ENCODE peak calls at places on chromosomes 11 and 22, in four cellular contexts. J is CD8-positive, alpha-beta T cell; R is right atrium auricular region; G is endothelial cell. D is an unnamed sample.

GRCh38 chr11:46006418-46007070 is 84.1 kb downstream of the LARGE2 start:
- DNase-seq in J (no peak), R (no peak), G (peak; percentile 31), D (no peak)

GRCh38 chr22:30205281-30206115 is 41.1 kb downstream of the LIF start:
- DNase-seq in J (no peak), R (peak; percentile 92), G (no peak), D (no peak)

GRCh38 chr11:78931891-78932290 is 357.2 kb upstream of the NARS2 start:
- DNase-seq in J (no peak), R (no peak), G (no peak), D (no peak)

GRCh38 chr11:116720895-116721294 is 51.9 kb downstream of the BUD13 start:
- DNase-seq in J (no peak), R (no peak), G (no peak), D (no peak)

GRCh38 chr11:10456519-10456918 is 1.5 kb downstream of the AMPD3 start:
- DNase-seq in J (no peak), R (no peak), G (no peak), D (no peak)

GRCh38 chr11:109644158-109644557 is 222.2 kb downstream of the C11orf87 start:
- DNase-seq in J (no peak), R (no peak), G (no peak), D (no peak)

GRCh38 chr11:57493507-57494503 is 21.7 kb downstream of the SLC43A1 start:
- DNase-seq in J (peak; percentile 78), R (no peak), G (peak; percentile 62), D (peak; percentile 68)

GRCh38 chr11:34161812-34162506 is 56.5 kb downstream of the NAT10 start:
- DNase-seq in J (peak; percentile 34), R (no peak), G (no peak), D (no peak)

GRCh38 chr22:45125198-45125597 is 38.5 kb upstream of the NUP50 start:
- DNase-seq in J (no peak), R (no peak), G (no peak), D (no peak)

GRCh38 chr11:69864930-69865661 is 45.9 kb upstream of the FGF3 start:
- DNase-seq in J (no peak), R (no peak), G (no peak), D (no peak)

GRCh38 chr11:76588455-76589325 is 81.9 kb downstream of the LRRC32 start:
- DNase-seq in J (no peak), R (peak; percentile 85), G (peak; percentile 33), D (no peak)

GRCh38 chr11:78860720-78861422 is 286.2 kb upstream of the NARS2 start:
- DNase-seq in J (no peak), R (no peak), G (peak; percentile 58), D (no peak)

GRCh38 chr11:58525037-58525614 is 17.2 kb upstream of the OR5B21 start:
- DNase-seq in J (peak; percentile 28), R (no peak), G (no peak), D (no peak)

GRCh38 chr11:72696866-72697428 is 22.7 kb upstream of the PDE2A start:
- DNase-seq in J (no peak), R (no peak), G (no peak), D (no peak)

GRCh38 chr22:37896181-37896592 is 9.9 kb upstream of the MICALL1 start:
- DNase-seq in J (peak; percentile 55), R (no peak), G (peak; percentile 48), D (no peak)

GRCh38 chr11:93741882-93742226 is 382 bp downstream of the C11orf54 start:
- DNase-seq in J (no peak), R (no peak), G (no peak), D (peak; percentile 20)

GRCh38 chr11:59616396-59616982 is 915 bp upstream of the OSBP start:
- DNase-seq in J (no peak), R (no peak), G (no peak), D (no peak)

GRCh38 chr22:40334899-40335298 is 11.4 kb upstream of the ADSL start:
- DNase-seq in J (no peak), R (no peak), G (no peak), D (no peak)

GRCh38 chr11:64875369-64876225 is 2.8 kb downstream of the EHD1 start:
- DNase-seq in J (no peak), R (no peak), G (no peak), D (no peak)

GRCh38 chr11:11075515-11076171 is 217.8 kb upstream of the ZBED5 start:
- DNase-seq in J (no peak), R (no peak), G (no peak), D (no peak)

GRCh38 chr22:31313366-31314147 is 21.3 kb upstream of the PIK3IP1 start:
- DNase-seq in J (peak; percentile 76), R (peak; percentile 77), G (peak; percentile 72), D (no peak)

GRCh38 chr11:128886401-128887119 is 4.6 kb upstream of the KCNJ5 start:
- DNase-seq in J (no peak), R (no peak), G (peak; percentile 38), D (no peak)

GRCh38 chr11:111612211-111612610 is 10.0 kb downstream of the SIK2 start:
- DNase-seq in J (no peak), R (no peak), G (no peak), D (no peak)

GRCh38 chr11:26974068-26974790 is 19.7 kb upstream of the FIBIN start:
- DNase-seq in J (no peak), R (no peak), G (no peak), D (no peak)

GRCh38 chr11:44007746-44008501 is 39.9 kb upstream of the ACCSL start:
- DNase-seq in J (no peak), R (peak; percentile 52), G (no peak), D (no peak)

GRCh38 chr11:2451916-2452694 is 7.3 kb downstream of the KCNQ1 start:
- DNase-seq in J (no peak), R (no peak), G (no peak), D (no peak)

GRCh38 chr11:35126000-35126878 is 12.7 kb upstream of the CD44 start:
- DNase-seq in J (no peak), R (no peak), G (no peak), D (no peak)

GRCh38 chr22:31615481-31615840 is 46.6 kb downstream of the PISD start:
- DNase-seq in J (no peak), R (no peak), G (no peak), D (no peak)

GRCh38 chr22:26398741-26399153 is 30.3 kb upstream of the ASPHD2 start:
- DNase-seq in J (peak; percentile 56), R (peak; percentile 61), G (peak; percentile 63), D (peak; percentile 14)

GRCh38 chr11:34128824-34129223 is 23.4 kb downstream of the NAT10 start:
- DNase-seq in J (no peak), R (no peak), G (no peak), D (no peak)

GRCh38 chr11:34653851-34654490 is 33.1 kb downstream of the EHF start:
- DNase-seq in J (no peak), R (no peak), G (no peak), D (no peak)

GRCh38 chr11:23123766-23124165 is 263.5 kb upstream of the CCDC179 start:
- DNase-seq in J (no peak), R (no peak), G (no peak), D (no peak)

GRCh38 chr11:93849751-93850584 is 450 bp downstream of the VSTM5 start:
- DNase-seq in J (no peak), R (peak; percentile 60), G (peak; percentile 41), D (no peak)

GRCh38 chr22:27879923-27880322 is 39.1 kb downstream of the PITPNB start:
- DNase-seq in J (no peak), R (no peak), G (peak; percentile 48), D (no peak)
- TF ChIP-seq CTCF in J (no peak), R (peak; percentile 54), G (peak; percentile 76), D (no peak)

GRCh38 chr11:85937838-85938237 is 82.7 kb downstream of the CCDC83 start:
- DNase-seq in J (no peak), R (no peak), G (no peak), D (no peak)

GRCh38 chr11:85930879-85931366 is 75.7 kb downstream of the CCDC83 start:
- DNase-seq in J (no peak), R (no peak), G (no peak), D (no peak)

GRCh38 chr11:85939099-85940015 is 84.2 kb downstream of the CCDC83 start:
- DNase-seq in J (no peak), R (no peak), G (no peak), D (no peak)

GRCh38 chr11:85934599-85935169 is 79.5 kb downstream of the CCDC83 start:
- DNase-seq in J (no peak), R (no peak), G (no peak), D (no peak)

DNA sequence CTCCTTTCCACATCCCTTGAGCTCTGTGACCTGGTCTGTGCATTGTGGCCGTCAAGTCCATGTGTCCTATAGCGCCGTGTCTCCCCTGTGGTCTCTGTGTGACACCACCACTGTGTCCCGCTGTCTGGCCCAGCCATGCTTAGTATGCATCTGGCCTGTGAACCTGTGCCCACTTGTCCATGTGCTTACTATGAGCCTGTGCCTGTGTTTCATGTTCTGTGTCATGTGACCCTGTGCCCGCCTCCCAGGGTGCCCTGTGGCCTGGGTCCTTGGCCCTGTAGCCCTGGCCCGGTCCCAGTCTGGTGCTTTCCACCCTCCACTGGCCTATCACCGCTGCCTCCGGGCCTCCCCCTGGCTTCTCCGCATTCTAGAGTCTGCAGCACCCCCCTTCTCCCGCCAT is 80.6 kb downstream of the CCDC83 start:
- DNase-seq in J (no peak), R (no peak), G (no peak), D (no peak)
- TF ChIP-seq CTCF in J (no peak), R (no peak), G (no peak), D (no peak)

GRCh38 chr11:121089566-121089965 is 11.5 kb upstream of the TECTA start:
- DNase-seq in J (no peak), R (no peak), G (no peak), D (no peak)
- TF ChIP-seq CTCF in J (no peak), R (no peak), G (no peak), D (no peak)

GRCh38 chr22:17748555-17749353 is 25.5 kb downstream of the BID start:
- DNase-seq in J (no peak), R (no peak), G (peak; percentile 64), D (no peak)
- TF ChIP-seq CTCF in J (no peak), R (no peak), G (peak; percentile 48), D (no peak)

GRCh38 chr22:50722716-50723428 is 15.1 kb upstream of the ACR start:
- DNase-seq in J (no peak), R (no peak), G (no peak), D (no peak)
- TF ChIP-seq CTCF in J (no peak), R (no peak), G (no peak), D (no peak)

GRCh38 chr11:21323617-21324016 is 654.2 kb downstream of the NELL1 start:
- DNase-seq in J (no peak), R (no peak), G (no peak), D (no peak)
- TF ChIP-seq CTCF in J (no peak), R (no peak), G (no peak), D (no peak)

GRCh38 chr11:121901853-121902252 is 214.2 kb downstream of the BLID start:
- DNase-seq in J (no peak), R (no peak), G (no peak), D (no peak)

GRCh38 chr11:121899534-121899933 is 216.5 kb downstream of the BLID start:
- DNase-seq in J (no peak), R (no peak), G (no peak), D (no peak)

GRCh38 chr11:121898913-121899312 is 217.1 kb downstream of the BLID start:
- DNase-seq in J (no peak), R (no peak), G (no peak), D (no peak)

GRCh38 chr11:121907379-121907778 is 208.6 kb downstream of the BLID start:
- DNase-seq in J (no peak), R (no peak), G (no peak), D (no peak)

GRCh38 chr11:121904148-121904547 is 211.9 kb downstream of the BLID start:
- DNase-seq in J (no peak), R (no peak), G (no peak), D (no peak)
- TF ChIP-seq CTCF in J (no peak), R (no peak), G (no peak), D (no peak)